ENCODE peak calls at places on chromosomes 2 and 18, in four cellular contexts. G, J, T and R are unnamed samples.

GRCh38 chr2:7333189-7333588 is 416.0 kb downstream of the RNF144A start:
- DNase-seq in J (no peak), G (no peak), T (no peak), R (no peak)

GRCh38 chr2:9547272-9547991 is 8.2 kb downstream of the ADAM17 start:
- DNase-seq in J (no peak), T (no peak), G (no peak), R (no peak)

GRCh38 chr2:69222984-69223658 is 163.9 kb downstream of the GFPT1 start:
- DNase-seq in J (no peak), T (no peak), G (no peak), R (no peak)

GRCh38 chr18:25055076-25055475 is 296.9 kb downstream of the ZNF521 start:
- DNase-seq in G (no peak), J (no peak), T (no peak), R (no peak)

GRCh38 chr2:70808983-70809958 is 11.1 kb downstream of the CLEC4F start:
- DNase-seq in J (no peak), T (no peak), G (no peak), R (no peak)

GRCh38 chr18:32346667-32347066 is 124.0 kb downstream of the GAREM1 start:
- DNase-seq in J (no peak), G (no peak), T (no peak), R (no peak)

GRCh38 chr2:64488050-64488974 is 34.4 kb downstream of the LGALSL start:
- DNase-seq in T (peak; percentile 30), J (peak; percentile 78), G (peak; percentile 91), R (peak; percentile 47)

GRCh38 chr2:28709101-28709500 is 42.5 kb upstream of the PPP1CB start:
- DNase-seq in T (no peak), J (no peak), G (no peak), R (peak; percentile 53)

GRCh38 chr18:27235218-27235870 is 50.2 kb upstream of the CHST9 start:
- DNase-seq in T (no peak), J (no peak), G (no peak), R (no peak)

GRCh38 chr2:27587025-27587424 is 4.2 kb downstream of the ZNF512 start:
- DNase-seq in T (no peak), G (no peak), J (no peak), R (no peak)

GRCh38 chr2:177753682-177754475 is 318.7 kb downstream of the PDE11A start:
- DNase-seq in T (peak; percentile 41), G (peak; percentile 31), J (peak; percentile 55), R (no peak)

GRCh38 chr2:235268535-235268934 is 225.3 kb upstream of the AGAP1 start:
- DNase-seq in T (no peak), G (no peak), J (no peak), R (no peak)

GRCh38 chr2:96342085-96342484 is 6.5 kb downstream of the NCAPH start:
- DNase-seq in J (no peak), G (no peak), T (no peak), R (peak; percentile 67)

GRCh38 chr2:122749347-122749850 is 993.9 kb downstream of the TSN start:
- DNase-seq in J (no peak), T (no peak), G (no peak), R (no peak)

GRCh38 chr2:96954490-96954846 is 31.9 kb downstream of the FAM178B start:
- DNase-seq in T (no peak), J (no peak), G (no peak), R (no peak)

GRCh38 chr18:63207825-63208224 is 111.7 kb downstream of the BCL2 start:
- DNase-seq in T (no peak), G (no peak), J (no peak), R (no peak)

GRCh38 chr2:100321181-100321880 is 970 bp downstream of the LONRF2 start:
- DNase-seq in T (peak; percentile 80), J (peak; percentile 46), G (peak; percentile 75), R (no peak)

GRCh38 chr18:371616-371998 is 103.8 kb upstream of the THOC1 start:
- DNase-seq in J (no peak), G (no peak), T (peak; percentile 48), R (no peak)

GRCh38 chr2:20027715-20028434 is 15.4 kb upstream of the MATN3 start:
- DNase-seq in J (no peak), T (no peak), G (no peak), R (no peak)

GRCh38 chr18:2948038-2948437 is 64.9 kb downstream of the LPIN2 start:
- DNase-seq in T (peak; percentile 19), G (no peak), J (peak; percentile 33), R (peak; percentile 23)

GRCh38 chr2:118266086-118266485 is 177.8 kb downstream of the INSIG2 start:
- DNase-seq in T (no peak), J (no peak), G (no peak), R (no peak)

GRCh38 chr2:200357845-200358244 is 51.4 kb downstream of the SPATS2L start:
- DNase-seq in T (no peak), J (no peak), G (no peak), R (no peak)

GRCh38 chr2:61042807-61043206 is 22.9 kb upstream of the SANBR start:
- DNase-seq in T (no peak), G (no peak), J (no peak), R (no peak)

GRCh38 chr18:49521251-49521650 is 34.2 kb upstream of the C18orf32 start:
- DNase-seq in J (no peak), G (no peak), T (no peak), R (no peak)

GRCh38 chr2:99141110-99142108 is at the start of gene C2orf15:
- DNase-seq in G (peak; percentile 97), T (peak; percentile 97), J (peak; percentile 92), R (peak; percentile 94)

GRCh38 chr18:66513996-66514395 is 89.9 kb downstream of the CDH19 start:
- DNase-seq in T (no peak), G (no peak), J (no peak), R (no peak)

GRCh38 chr2:189654641-189655040 is 6.6 kb upstream of the ASNSD1 start:
- DNase-seq in T (no peak), G (no peak), J (no peak), R (no peak)

GRCh38 chr2:65129276-65129612 is 662 bp downstream of the RAB1A start:
- DNase-seq in J (no peak), T (no peak), G (no peak), R (no peak)

GRCh38 chr2:177868792-177869191 is 203.8 kb downstream of the PDE11A start:
- DNase-seq in G (no peak), J (no peak), T (no peak), R (no peak)

GRCh38 chr2:234374671-234375245 is 122.1 kb downstream of the ARL4C start:
- DNase-seq in G (no peak), J (no peak), T (no peak), R (no peak)

GRCh38 chr2:186590538-186591441 is 934 bp downstream of the ITGAV start:
- DNase-seq in G (no peak), T (peak; percentile 56), J (peak; percentile 51), R (peak; percentile 48)

GRCh38 chr2:204578928-204579598 is 33.8 kb downstream of the PARD3B start:
- DNase-seq in G (no peak), T (no peak), J (no peak), R (no peak)

GRCh38 chr18:23321996-23322395 is 131.1 kb upstream of the RIOK3 start:
- DNase-seq in G (no peak), T (no peak), J (no peak), R (no peak)

GRCh38 chr2:190947139-190947538 is 66.5 kb downstream of the GLS start:
- DNase-seq in G (no peak), T (peak; percentile 18), J (no peak), R (peak; percentile 25)

GRCh38 chr2:190947711-190948251 is 66.2 kb downstream of the STAT1 start:
- DNase-seq in G (no peak), T (no peak), J (no peak), R (peak; percentile 51)

GRCh38 chr2:190953257-190953656 is 60.7 kb downstream of the STAT1 start:
- DNase-seq in J (no peak), G (no peak), T (no peak), R (no peak)

GRCh38 chr2:190950566-190950991 is 63.4 kb downstream of the STAT1 start:
- DNase-seq in J (no peak), G (no peak), T (no peak), R (no peak)

DNA sequence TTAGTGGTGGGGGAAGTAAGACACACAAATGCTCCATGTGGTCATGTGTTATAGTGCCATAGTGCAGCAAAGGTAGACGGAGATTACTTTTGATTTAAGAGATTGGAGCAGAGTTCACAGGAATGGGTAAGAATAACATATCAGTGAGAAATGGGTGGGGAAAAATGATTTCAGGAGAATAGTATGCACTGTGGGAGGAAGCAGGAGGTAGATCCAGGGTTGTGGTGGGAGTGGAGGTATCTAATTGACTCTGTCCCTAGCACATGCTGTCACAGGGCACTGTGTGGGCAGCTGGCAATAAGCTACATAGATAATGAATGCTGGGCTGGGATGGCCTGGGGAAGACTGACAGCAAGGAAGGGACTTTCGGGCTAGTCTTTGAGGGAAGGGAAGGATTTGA is 65.3 kb downstream of the STAT1 start:
- DNase-seq in T (no peak), J (no peak), G (no peak), R (no peak)
- TF ChIP-seq FOXJ3 in T (no peak), J (no peak), G (no peak), R (no peak)

DNA sequence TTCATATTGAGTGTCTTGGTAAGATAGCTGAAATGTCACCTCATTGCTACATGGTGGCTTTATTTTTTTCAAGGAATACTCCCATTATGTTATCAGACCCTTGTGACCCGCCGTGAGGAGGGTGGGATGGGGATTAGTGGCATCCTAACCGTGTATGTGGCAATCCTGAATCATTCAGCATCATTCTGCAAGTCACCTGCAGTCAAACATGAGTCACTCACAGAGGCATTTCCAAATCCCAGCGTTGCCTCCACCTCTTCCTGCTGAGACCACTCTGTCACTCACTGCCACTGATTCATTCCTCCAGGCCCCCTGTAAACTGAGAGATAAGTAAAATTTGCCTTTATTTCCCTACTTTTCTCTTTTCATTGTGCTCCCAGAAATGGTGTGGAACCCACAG is 307.4 kb upstream of the KLHL29 start:
- DNase-seq in J (no peak), T (no peak), G (no peak), R (no peak)
- TF ChIP-seq FOXJ3 in J (no peak), T (no peak), G (no peak), R (no peak)

DNA sequence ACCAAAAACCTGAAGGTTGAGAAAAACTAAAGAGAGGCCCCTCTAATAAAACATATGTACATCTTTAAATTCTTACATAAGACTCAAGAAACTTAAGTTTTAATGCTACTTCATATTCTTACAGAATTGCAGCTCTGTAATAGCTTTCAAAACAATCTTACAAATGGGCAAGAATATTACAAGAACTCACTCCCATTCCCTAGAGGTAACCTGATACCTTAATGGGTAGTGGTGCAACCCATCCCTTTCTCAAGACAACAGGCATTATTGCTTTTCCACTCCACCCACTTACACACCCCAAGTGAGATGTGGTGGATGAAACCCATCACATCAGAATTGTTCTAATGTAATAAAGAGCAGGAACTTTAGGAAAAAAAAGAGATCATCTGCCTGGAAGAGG is 103.7 kb downstream of the RBMS1 start:
- DNase-seq in T (no peak), J (no peak), G (no peak), R (no peak)
- TF ChIP-seq FOXJ3 in T (no peak), J (no peak), G (no peak), R (no peak)

GRCh38 chr18:58611471-58612131 is 17.3 kb downstream of the ALPK2 start:
- DNase-seq in T (no peak), J (no peak), G (peak; percentile 65), R (no peak)
- TF ChIP-seq FOXJ3 in T (no peak), J (no peak), G (no peak), R (no peak)

GRCh38 chr2:12232876-12233275 is 483.9 kb upstream of the TRIB2 start:
- DNase-seq in T (no peak), G (no peak), J (no peak), R (no peak)

GRCh38 chr2:12240216-12240615 is 476.5 kb upstream of the TRIB2 start:
- DNase-seq in T (no peak), G (no peak), J (no peak), R (no peak)

GRCh38 chr2:12231288-12231687 is 484.9 kb downstream of the LPIN1 start:
- DNase-seq in J (no peak), G (no peak), T (no peak), R (no peak)

GRCh38 chr2:12236136-12236834 is 480.5 kb upstream of the TRIB2 start:
- DNase-seq in T (no peak), G (no peak), J (no peak), R (no peak)
- TF ChIP-seq FOXJ3 in T (no peak), G (no peak), J (no peak), R (no peak)